ENCODE peak calls at places on chromosomes 4 and X, in four cellular contexts. P is stimulated activated CD4-positive, alpha-beta T cell treated with anti-CD3 and anti-CD28 coated beads, Interleukin-2, amount 100 ng/mL, for 24 hours; R is HT-29; C is ELR. M is an unnamed sample.

GRCh38 chr4:58453956-58454355 is 1343.8 kb upstream of the IGFBP7 start:
- DNase-seq in R (no peak), C (peak), P (no peak), M (no peak)

GRCh38 chr4:186149872-186150271 is 41.5 kb upstream of the CYP4V2 start:
- DNase-seq in R (peak), C (no peak), P (no peak), M (peak)

GRCh38 chr4:3573131-3573530 is 40.9 kb upstream of the LRPAP1 start:
- DNase-seq in C (no peak), R (no peak), P (no peak), M (no peak)

GRCh38 chrX:130253916-130254315 is 14.8 kb downstream of the ZNF280C start:
- DNase-seq in P (no peak), C (no peak), R (no peak), M (no peak)

GRCh38 chr4:82260632-82261031 is 113.2 kb downstream of the HNRNPD start:
- DNase-seq in C (no peak), R (no peak), P (no peak), M (no peak)

GRCh38 chr4:145797278-145797677 is 117.3 kb downstream of the C4orf51 start:
- DNase-seq in C (no peak), R (no peak), P (no peak), M (no peak)

GRCh38 chr4:47106561-47106960 is 75.2 kb downstream of the GABRB1 start:
- DNase-seq in R (no peak), C (peak), P (no peak), M (no peak)

GRCh38 chrX:117985241-117985640 is 131.4 kb downstream of the KLHL13 start:
- DNase-seq in R (peak), C (no peak), P (no peak), M (no peak)

GRCh38 chr4:20960291-20960690 is 260.0 kb downstream of the PACRGL start:
- DNase-seq in P (no peak), R (no peak), C (no peak), M (no peak)

GRCh38 chr4:60216752-60217151 is 983.4 kb upstream of the ADGRL3 start:
- DNase-seq in P (no peak), R (no peak), C (peak), M (no peak)